ENCODE peak calls at places on chromosomes 13 and 19, in five cellular contexts. One of them, this sample, is unnamed.

GRCh38 chr13:27524981-27525975 is 74.9 kb upstream of the MTIF3 start:
- DNase-seq in CD4-positive, CD25-positive, alpha-beta regulatory T cell: no peak
- DNase-seq in right cardiac atrium: no peak
- DNase-seq in stomach: no peak
- DNase-seq in naive thymus-derived CD4-positive, alpha-beta T cell: no peak
- DNase-seq in this sample: no peak

GRCh38 chr19:3667037-3667638 is 33.1 kb downstream of the PIP5K1C start:
- DNase-seq in naive thymus-derived CD4-positive, alpha-beta T cell: no peak
- DNase-seq in CD4-positive, CD25-positive, alpha-beta regulatory T cell: no peak
- DNase-seq in right cardiac atrium: peak; percentile 55
- DNase-seq in stomach: no peak
- DNase-seq in this sample: no peak

GRCh38 chr19:18507727-18508440 is 14.0 kb downstream of the ELL start:
- DNase-seq in naive thymus-derived CD4-positive, alpha-beta T cell: no peak
- DNase-seq in right cardiac atrium: peak; percentile 69
- DNase-seq in CD4-positive, CD25-positive, alpha-beta regulatory T cell: no peak
- DNase-seq in stomach: no peak
- DNase-seq in this sample: no peak

GRCh38 chr19:17821190-17821589 is at the start of gene INSL3:
- DNase-seq in stomach: no peak
- DNase-seq in CD4-positive, CD25-positive, alpha-beta regulatory T cell: no peak
- DNase-seq in right cardiac atrium: no peak
- DNase-seq in naive thymus-derived CD4-positive, alpha-beta T cell: no peak
- DNase-seq in this sample: no peak

GRCh38 chr19:42420055-42420544 is 7.1 kb downstream of the LIPE start:
- DNase-seq in stomach: peak; percentile 48
- DNase-seq in CD4-positive, CD25-positive, alpha-beta regulatory T cell: peak; percentile 63
- DNase-seq in naive thymus-derived CD4-positive, alpha-beta T cell: peak; percentile 56
- DNase-seq in right cardiac atrium: peak; percentile 75
- DNase-seq in this sample: peak; percentile 79

GRCh38 chr19:48137411-48137810 is 26.8 kb upstream of the PLA2G4C start:
- DNase-seq in stomach: no peak
- DNase-seq in naive thymus-derived CD4-positive, alpha-beta T cell: no peak
- DNase-seq in right cardiac atrium: peak; percentile 33
- DNase-seq in CD4-positive, CD25-positive, alpha-beta regulatory T cell: no peak
- DNase-seq in this sample: no peak

GRCh38 chr19:49111218-49111998 is 2.8 kb upstream of the LIN7B start:
- DNase-seq in naive thymus-derived CD4-positive, alpha-beta T cell: no peak
- DNase-seq in CD4-positive, CD25-positive, alpha-beta regulatory T cell: no peak
- DNase-seq in right cardiac atrium: no peak
- DNase-seq in stomach: no peak
- DNase-seq in this sample: no peak

GRCh38 chr13:106284358-106284757 is 251.1 kb downstream of the EFNB2 start:
- DNase-seq in CD4-positive, CD25-positive, alpha-beta regulatory T cell: no peak
- DNase-seq in naive thymus-derived CD4-positive, alpha-beta T cell: no peak
- DNase-seq in stomach: no peak
- DNase-seq in right cardiac atrium: no peak
- DNase-seq in this sample: no peak

GRCh38 chr13:71513414-71514063 is 353.5 kb downstream of the DACH1 start:
- DNase-seq in right cardiac atrium: no peak
- DNase-seq in stomach: no peak
- DNase-seq in CD4-positive, CD25-positive, alpha-beta regulatory T cell: no peak
- DNase-seq in naive thymus-derived CD4-positive, alpha-beta T cell: no peak
- DNase-seq in this sample: no peak

GRCh38 chr13:80452279-80452678 is 111.4 kb upstream of the SPRY2 start:
- DNase-seq in right cardiac atrium: no peak
- DNase-seq in stomach: no peak
- DNase-seq in CD4-positive, CD25-positive, alpha-beta regulatory T cell: no peak
- DNase-seq in naive thymus-derived CD4-positive, alpha-beta T cell: no peak
- DNase-seq in this sample: no peak

GRCh38 chr19:18223860-18224524 is 2.2 kb downstream of the PDE4C start:
- DNase-seq in CD4-positive, CD25-positive, alpha-beta regulatory T cell: no peak
- DNase-seq in right cardiac atrium: peak; percentile 81
- DNase-seq in stomach: no peak
- DNase-seq in naive thymus-derived CD4-positive, alpha-beta T cell: no peak
- DNase-seq in this sample: no peak

GRCh38 chr13:21637296-21637695 is 33.3 kb upstream of the MICU2 start:
- DNase-seq in stomach: peak; percentile 82
- DNase-seq in naive thymus-derived CD4-positive, alpha-beta T cell: no peak
- DNase-seq in CD4-positive, CD25-positive, alpha-beta regulatory T cell: no peak
- DNase-seq in right cardiac atrium: no peak
- DNase-seq in this sample: peak; percentile 54

GRCh38 chr19:5166262-5166661 is 174.3 kb downstream of the PTPRS start:
- DNase-seq in stomach: no peak
- DNase-seq in naive thymus-derived CD4-positive, alpha-beta T cell: no peak
- DNase-seq in right cardiac atrium: no peak
- DNase-seq in CD4-positive, CD25-positive, alpha-beta regulatory T cell: no peak
- DNase-seq in this sample: no peak

GRCh38 chr19:47660435-47660832 is 51.5 kb downstream of the BICRA start:
- DNase-seq in right cardiac atrium: peak; percentile 2
- DNase-seq in CD4-positive, CD25-positive, alpha-beta regulatory T cell: no peak
- DNase-seq in naive thymus-derived CD4-positive, alpha-beta T cell: no peak
- DNase-seq in stomach: no peak
- DNase-seq in this sample: no peak

GRCh38 chr19:18366027-18366435 is 19.9 kb upstream of the GDF15 start:
- DNase-seq in stomach: no peak
- DNase-seq in right cardiac atrium: no peak
- DNase-seq in naive thymus-derived CD4-positive, alpha-beta T cell: no peak
- DNase-seq in CD4-positive, CD25-positive, alpha-beta regulatory T cell: no peak
- DNase-seq in this sample: no peak

GRCh38 chr13:21689097-21689496 is 18.2 kb downstream of the FGF9 start:
- DNase-seq in right cardiac atrium: no peak
- DNase-seq in naive thymus-derived CD4-positive, alpha-beta T cell: no peak
- DNase-seq in CD4-positive, CD25-positive, alpha-beta regulatory T cell: no peak
- DNase-seq in stomach: no peak
- DNase-seq in this sample: no peak

GRCh38 chr19:41384351-41384750 is 8.0 kb downstream of the TMEM91 start:
- DNase-seq in right cardiac atrium: no peak
- DNase-seq in naive thymus-derived CD4-positive, alpha-beta T cell: no peak
- DNase-seq in CD4-positive, CD25-positive, alpha-beta regulatory T cell: no peak
- DNase-seq in stomach: no peak
- DNase-seq in this sample: no peak

GRCh38 chr13:113736258-113736731 is 22.7 kb upstream of the TMEM255B start:
- DNase-seq in naive thymus-derived CD4-positive, alpha-beta T cell: no peak
- DNase-seq in CD4-positive, CD25-positive, alpha-beta regulatory T cell: no peak
- DNase-seq in right cardiac atrium: peak; percentile 45
- DNase-seq in stomach: no peak
- DNase-seq in this sample: no peak

GRCh38 chr13:106744516-106744915 is 176.6 kb upstream of the ARGLU1 start:
- DNase-seq in right cardiac atrium: no peak
- DNase-seq in CD4-positive, CD25-positive, alpha-beta regulatory T cell: no peak
- DNase-seq in stomach: no peak
- DNase-seq in naive thymus-derived CD4-positive, alpha-beta T cell: no peak
- DNase-seq in this sample: no peak

GRCh38 chr13:89584058-89584457 is 1763.4 kb upstream of the MIR17HG start:
- DNase-seq in CD4-positive, CD25-positive, alpha-beta regulatory T cell: no peak
- DNase-seq in stomach: no peak
- DNase-seq in right cardiac atrium: no peak
- DNase-seq in naive thymus-derived CD4-positive, alpha-beta T cell: no peak
- DNase-seq in this sample: no peak

GRCh38 chr13:39335721-39336120 is 267.3 kb downstream of the LHFPL6 start:
- DNase-seq in CD4-positive, CD25-positive, alpha-beta regulatory T cell: no peak
- DNase-seq in naive thymus-derived CD4-positive, alpha-beta T cell: no peak
- DNase-seq in stomach: no peak
- DNase-seq in right cardiac atrium: no peak
- DNase-seq in this sample: no peak

GRCh38 chr13:72384186-72384823 is 343.1 kb downstream of the MZT1 start:
- DNase-seq in naive thymus-derived CD4-positive, alpha-beta T cell: no peak
- DNase-seq in right cardiac atrium: no peak
- DNase-seq in stomach: no peak
- DNase-seq in CD4-positive, CD25-positive, alpha-beta regulatory T cell: no peak
- DNase-seq in this sample: no peak

GRCh38 chr19:55542292-55542855 is 3.0 kb downstream of the SBK3 start:
- DNase-seq in stomach: no peak
- DNase-seq in naive thymus-derived CD4-positive, alpha-beta T cell: no peak
- DNase-seq in CD4-positive, CD25-positive, alpha-beta regulatory T cell: no peak
- DNase-seq in right cardiac atrium: peak; percentile 1
- DNase-seq in this sample: no peak

GRCh38 chr19:18167975-18168645 is 5.5 kb upstream of the IFI30 start:
- DNase-seq in right cardiac atrium: peak; percentile 74
- DNase-seq in CD4-positive, CD25-positive, alpha-beta regulatory T cell: peak; percentile 42
- DNase-seq in naive thymus-derived CD4-positive, alpha-beta T cell: peak; percentile 32
- DNase-seq in stomach: peak; percentile 59
- DNase-seq in this sample: no peak

GRCh38 chr13:94342436-94343242 is 136.8 kb downstream of the DCT start:
- DNase-seq in stomach: no peak
- DNase-seq in naive thymus-derived CD4-positive, alpha-beta T cell: no peak
- DNase-seq in right cardiac atrium: no peak
- DNase-seq in CD4-positive, CD25-positive, alpha-beta regulatory T cell: no peak
- DNase-seq in this sample: no peak

GRCh38 chr13:40974460-40975407 is 44.4 kb downstream of the ELF1 start:
- DNase-seq in naive thymus-derived CD4-positive, alpha-beta T cell: peak; percentile 43
- DNase-seq in stomach: no peak
- DNase-seq in CD4-positive, CD25-positive, alpha-beta regulatory T cell: peak; percentile 23
- DNase-seq in right cardiac atrium: no peak
- DNase-seq in this sample: no peak

GRCh38 chr13:40973409-40973808 is 45.7 kb downstream of the ELF1 start:
- DNase-seq in stomach: no peak
- DNase-seq in CD4-positive, CD25-positive, alpha-beta regulatory T cell: no peak
- DNase-seq in right cardiac atrium: no peak
- DNase-seq in naive thymus-derived CD4-positive, alpha-beta T cell: no peak
- DNase-seq in this sample: no peak

GRCh38 chr13:40971321-40971720 is 47.8 kb downstream of the ELF1 start:
- DNase-seq in stomach: no peak
- DNase-seq in right cardiac atrium: no peak
- DNase-seq in naive thymus-derived CD4-positive, alpha-beta T cell: no peak
- DNase-seq in CD4-positive, CD25-positive, alpha-beta regulatory T cell: no peak
- DNase-seq in this sample: no peak

GRCh38 chr13:40979232-40979631 is 39.9 kb downstream of the ELF1 start:
- DNase-seq in stomach: no peak
- DNase-seq in naive thymus-derived CD4-positive, alpha-beta T cell: no peak
- DNase-seq in right cardiac atrium: no peak
- DNase-seq in CD4-positive, CD25-positive, alpha-beta regulatory T cell: no peak
- DNase-seq in this sample: no peak

GRCh38 chr13:40975441-40975840 is 43.7 kb downstream of the ELF1 start:
- DNase-seq in stomach: no peak
- DNase-seq in right cardiac atrium: no peak
- DNase-seq in CD4-positive, CD25-positive, alpha-beta regulatory T cell: no peak
- DNase-seq in naive thymus-derived CD4-positive, alpha-beta T cell: no peak
- DNase-seq in this sample: no peak
- H3K4me1 ChIP-seq in stomach: peaks cover 87% of the 10 kb centered on the region
- H3K4me1 ChIP-seq in right cardiac atrium: peaks cover 9% of the 10 kb centered on the region
- H3K4me1 ChIP-seq in CD4-positive, CD25-positive, alpha-beta regulatory T cell: peaks cover 80% of the 10 kb centered on the region
- H3K4me1 ChIP-seq in naive thymus-derived CD4-positive, alpha-beta T cell: peaks cover 73% of the 10 kb centered on the region
- H3K4me1 ChIP-seq in this sample: peaks cover 78% of the 10 kb centered on the region

DNA sequence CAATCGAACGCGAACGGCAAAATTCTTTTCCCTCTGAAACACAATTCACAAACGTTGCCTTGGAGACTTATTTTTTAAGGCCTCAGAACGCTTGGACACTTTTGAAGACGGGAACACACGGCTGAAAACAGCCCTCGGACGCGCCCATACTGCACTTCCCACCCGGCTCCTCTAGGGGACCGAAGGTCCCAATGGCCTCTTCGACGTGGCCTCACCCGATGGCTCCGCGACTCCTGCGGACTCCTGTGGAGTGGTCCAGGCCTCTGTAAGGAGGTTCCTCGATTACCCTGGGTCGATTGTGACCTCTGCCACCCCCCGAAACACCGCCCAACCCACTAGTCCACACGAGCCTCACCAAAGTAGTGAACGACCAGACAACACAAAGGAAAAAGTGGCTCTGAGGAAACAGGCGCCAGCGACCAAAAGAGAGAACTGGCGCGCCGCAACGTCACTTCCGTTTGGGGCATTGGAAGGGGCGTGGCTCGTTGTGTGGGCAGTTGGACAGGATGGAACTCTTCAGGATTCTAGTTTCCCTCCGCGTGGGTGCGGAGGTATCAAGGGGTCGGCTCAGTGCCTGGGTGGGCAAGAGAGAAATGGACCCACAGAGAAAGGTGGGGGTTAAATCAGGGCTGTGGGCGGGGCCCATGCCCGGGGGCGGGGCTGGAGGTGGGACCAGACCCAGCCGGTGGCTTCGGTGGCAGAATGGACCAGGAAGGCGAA is at the start of gene ZNF560:
- DNase-seq in stomach: no peak
- DNase-seq in CD4-positive, CD25-positive, alpha-beta regulatory T cell: no peak
- DNase-seq in naive thymus-derived CD4-positive, alpha-beta T cell: no peak
- DNase-seq in right cardiac atrium: no peak
- DNase-seq in this sample: no peak
- H3K4me3 ChIP-seq in stomach: no peak within 1 kb of the TSS
- H3K4me3 ChIP-seq in CD4-positive, CD25-positive, alpha-beta regulatory T cell: no peak within 1 kb of the TSS
- H3K4me3 ChIP-seq in naive thymus-derived CD4-positive, alpha-beta T cell: no peak within 1 kb of the TSS
- H3K4me3 ChIP-seq in right cardiac atrium: peak within 1 kb of the TSS; percentile 10
- H3K4me3 ChIP-seq in this sample: no peak within 1 kb of the TSS

DNA sequence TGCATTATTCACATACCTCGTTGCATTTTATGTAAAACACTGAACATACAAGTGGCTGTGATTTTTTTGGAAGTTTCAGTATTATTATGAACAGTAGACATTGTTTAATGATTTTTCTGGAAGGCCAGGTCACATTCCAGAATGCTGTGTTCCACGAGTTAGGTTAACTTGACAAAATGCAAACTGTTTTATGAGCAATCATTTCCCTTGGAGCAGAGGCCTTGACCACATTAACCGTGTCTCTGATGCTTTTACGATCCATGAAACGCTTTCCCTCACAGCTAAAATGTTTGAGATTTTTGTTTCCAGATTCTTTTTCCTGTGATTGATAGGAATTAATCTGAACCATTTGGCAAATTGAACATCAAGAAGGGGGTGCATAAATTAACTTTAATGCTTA is 57.8 kb downstream of the MBNL2 start:
- DNase-seq in CD4-positive, CD25-positive, alpha-beta regulatory T cell: no peak
- DNase-seq in naive thymus-derived CD4-positive, alpha-beta T cell: no peak
- DNase-seq in right cardiac atrium: no peak
- DNase-seq in stomach: no peak
- DNase-seq in this sample: no peak
- H3K4me1 ChIP-seq in CD4-positive, CD25-positive, alpha-beta regulatory T cell: peaks cover 2% of the 10 kb centered on the region
- H3K4me1 ChIP-seq in naive thymus-derived CD4-positive, alpha-beta T cell: no peaks in the 10 kb centered on the region
- H3K4me1 ChIP-seq in right cardiac atrium: peaks cover 20% of the 10 kb centered on the region
- H3K4me1 ChIP-seq in stomach: peaks cover 90% of the 10 kb centered on the region
- H3K4me1 ChIP-seq in this sample: no peaks in the 10 kb centered on the region

DNA sequence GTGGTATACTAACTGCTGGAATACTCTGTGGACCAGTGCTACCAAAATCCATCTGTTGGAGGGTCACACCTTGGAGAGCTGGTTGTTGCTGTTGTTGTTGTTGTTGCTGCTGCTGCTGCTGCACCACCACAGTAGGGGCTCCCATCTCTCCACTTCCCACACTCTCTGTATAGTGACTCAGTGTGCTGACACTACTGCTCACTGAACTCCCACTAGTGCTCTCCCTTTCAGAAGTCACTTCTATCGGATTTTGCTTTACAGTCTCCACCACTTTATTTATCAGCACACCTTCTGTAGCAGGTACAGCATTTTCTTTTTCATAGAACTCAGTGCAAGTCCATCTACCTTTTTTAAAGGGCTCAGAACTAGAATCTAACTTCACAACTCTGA is 1.7 kb downstream of the TSC22D1 start:
- DNase-seq in right cardiac atrium: no peak
- DNase-seq in naive thymus-derived CD4-positive, alpha-beta T cell: no peak
- DNase-seq in stomach: no peak
- DNase-seq in CD4-positive, CD25-positive, alpha-beta regulatory T cell: no peak
- DNase-seq in this sample: no peak
- H3K4me3 ChIP-seq in right cardiac atrium: peak overlapping the region; percentile 16
- H3K4me3 ChIP-seq in naive thymus-derived CD4-positive, alpha-beta T cell: no peak overlapping the region
- H3K4me3 ChIP-seq in stomach: peak overlapping the region; percentile 95
- H3K4me3 ChIP-seq in CD4-positive, CD25-positive, alpha-beta regulatory T cell: peak overlapping the region; percentile 81
- H3K4me3 ChIP-seq in this sample: no peak overlapping the region